ENCODE peak calls at places on chromosomes 4 and X, in ten cellular contexts. R is activated effector memory CD4-positive, alpha-beta T cell treated with Interleukin-2 at 50 U/mL for 16 hours; L is AG20443; I is body of pancreas; B is pancreas; Q is A673; H is activated CD4-positive, alpha-beta T cell treated with anti-CD3 and anti-CD28 coated beads for 36 hours; O is T-cell; F is ELF-1; P is activated gamma-delta T cell treated with Interleukin-2 at 50 U/mL for 16 hours. S is an unnamed sample.

GRCh38 chr4:92714640-92715039 is 410.9 kb downstream of the GRID2 start:
- DNase-seq in O (no peak), I (no peak), B (no peak), L (no peak), F (peak), P (no peak), H (no peak), Q (no peak), R (no peak), S (no peak)

GRCh38 chr4:82745173-82745842 is 53.3 kb downstream of the SCD5 start:
- DNase-seq in R (no peak), P (no peak), O (no peak), L (peak), I (peak), Q (no peak), F (peak), H (no peak), B (no peak), S (no peak)

GRCh38 chr4:110278127-110278526 is 79.7 kb upstream of the ELOVL6 start:
- DNase-seq in B (no peak), O (no peak), P (no peak), I (no peak), F (no peak), L (no peak), H (no peak), Q (no peak), R (no peak), S (no peak)

GRCh38 chr4:123102897-123103489 is 180.6 kb upstream of the NUDT6 start:
- DNase-seq in R (no peak), Q (peak), P (no peak), O (no peak), I (no peak), F (no peak), H (no peak), L (peak), B (no peak), S (no peak)

GRCh38 chrX:150253946-150254615 is 109.0 kb upstream of the MAMLD1 start:
- DNase-seq in I (no peak), O (no peak), R (no peak), L (peak), F (no peak), H (no peak), Q (no peak), P (no peak), B (no peak), S (no peak)

GRCh38 chr4:110636677-110637407 is 14.0 kb upstream of the PITX2 start:
- DNase-seq in H (no peak), O (no peak), I (no peak), B (no peak), P (no peak), Q (peak), F (peak), R (no peak), L (peak), S (no peak)

GRCh38 chrX:15815779-15816452 is 25.6 kb downstream of the ZRSR2 start:
- DNase-seq in Q (peak), H (peak), F (peak), B (no peak), R (no peak), I (peak), O (peak), P (peak), L (peak), S (no peak)

GRCh38 chr4:95129036-95129435 is 371.3 kb downstream of the BMPR1B start:
- DNase-seq in O (no peak), I (no peak), B (no peak), R (no peak), P (no peak), Q (peak), F (no peak), L (no peak), H (no peak), S (no peak)

GRCh38 chr4:114615435-114615834 is 16.8 kb downstream of the UGT8 start:
- DNase-seq in O (no peak), L (no peak), I (peak), F (no peak), H (no peak), R (no peak), Q (no peak), P (no peak), B (no peak), S (no peak)

GRCh38 chr4:160009656-160010493 is 907.0 kb downstream of the RAPGEF2 start:
- DNase-seq in P (no peak), R (no peak), I (no peak), Q (no peak), F (no peak), B (no peak), O (no peak), L (no peak), H (no peak), S (no peak)

GRCh38 chr4:186844059-186844681 is 120.5 kb upstream of the FAT1 start:
- DNase-seq in O (no peak), I (peak), L (peak), H (no peak), Q (peak), R (no peak), P (no peak), B (no peak), F (no peak), S (no peak)

GRCh38 chr4:99947190-99947578 is 766 bp upstream of the DNAJB14 start:
- DNase-seq in I (no peak), L (no peak), H (no peak), P (no peak), R (no peak), F (no peak), B (no peak), O (no peak), Q (peak), S (no peak)

GRCh38 chr4:78584863-78585576 is 33.5 kb downstream of the ANXA3 start:
- DNase-seq in L (no peak), B (no peak), P (no peak), R (no peak), F (no peak), H (no peak), Q (no peak), O (no peak), I (no peak), S (no peak)

GRCh38 chrX:121122332-121122731 is 74.9 kb downstream of the GLUD2 start:
- DNase-seq in I (no peak), B (no peak), Q (no peak), H (no peak), P (no peak), F (no peak), R (no peak), L (no peak), O (no peak), S (no peak)

GRCh38 chrX:85570496-85570895 is 191.0 kb upstream of the POF1B start:
- DNase-seq in L (no peak), I (no peak), B (no peak), Q (no peak), F (no peak), H (no peak), R (no peak), O (no peak), P (no peak), S (no peak)

GRCh38 chr4:44760142-44760898 is 34.0 kb upstream of the GNPDA2 start:
- DNase-seq in I (no peak), P (no peak), B (no peak), Q (peak), L (peak), H (peak), O (no peak), R (no peak), F (no peak), S (peak)

GRCh38 chrX:47218920-47219815 is 687 bp downstream of the CDK16 start:
- DNase-seq in P (peak), R (peak), B (peak), F (peak), L (peak), H (peak), Q (peak), O (peak), I (peak), S (peak)

S was measured in adrenal gland.